ENCODE peak calls at places on chromosomes 6 and 20, in five cellular contexts. V is tibial nerve, X is heart left ventricle, M is breast epithelium, W is transverse colon. Y is an unnamed sample.

GRCh38 chr6:164124986-164125385 is 710.5 kb downstream of the QKI start:
- DNase-seq in V (no peak), X (no peak), M (no peak), W (no peak), Y (no peak)

GRCh38 chr6:32816746-32817204 is at the start of gene HLA-DOB:
- DNase-seq in V (peak; percentile 16), X (no peak), M (no peak), W (no peak), Y (no peak)

GRCh38 chr6:123830110-123830509 is 26.4 kb downstream of the NKAIN2 start:
- DNase-seq in V (no peak), X (no peak), M (no peak), W (no peak), Y (no peak)

GRCh38 chr6:111184827-111185567 is 97.7 kb downstream of the SLC16A10 start:
- DNase-seq in V (no peak), X (no peak), M (no peak), W (no peak), Y (no peak)

GRCh38 chr20:36805396-36805795 is 31.8 kb upstream of the DSN1 start:
- DNase-seq in V (no peak), X (no peak), M (no peak), W (no peak), Y (no peak)

GRCh38 chr6:119978274-119978889 is 628.8 kb upstream of the MAN1A1 start:
- DNase-seq in V (peak; percentile 22), X (no peak), M (no peak), W (no peak), Y (no peak)

GRCh38 chr6:137471951-137472350 is 22.2 kb downstream of the OLIG3 start:
- DNase-seq in V (no peak), X (no peak), M (no peak), W (no peak), Y (no peak)

GRCh38 chr20:8330785-8331699 is 199.0 kb downstream of the PLCB1 start:
- DNase-seq in V (no peak), X (no peak), M (no peak), W (no peak), Y (no peak)

GRCh38 chr6:160128879-160129516 is 7.4 kb downstream of the SLC22A1 start:
- DNase-seq in V (no peak), X (no peak), M (no peak), W (no peak), Y (no peak)

GRCh38 chr6:132669690-132670291 is 10.8 kb upstream of the TAAR1 start:
- DNase-seq in V (no peak), X (no peak), M (no peak), W (no peak), Y (peak; percentile 36)

GRCh38 chr20:55354700-55355099 is 650.6 kb downstream of the CBLN4 start:
- DNase-seq in V (no peak), X (no peak), M (no peak), W (no peak), Y (no peak)

GRCh38 chr6:170085475-170086401 is 205.1 kb downstream of the DLL1 start:
- DNase-seq in V (no peak), X (no peak), M (no peak), W (peak; percentile 37), Y (no peak)

GRCh38 chr20:53950031-53950430 is 120.4 kb downstream of the BCAS1 start:
- DNase-seq in V (no peak), X (no peak), M (no peak), W (no peak), Y (no peak)

GRCh38 chr6:109790131-109790530 is 99.0 kb downstream of the FIG4 start:
- DNase-seq in V (no peak), X (no peak), M (no peak), W (no peak), Y (no peak)

GRCh38 chr6:108562503-108562993 is 1.8 kb downstream of the FOXO3 start:
- DNase-seq in V (peak; percentile 85), X (peak; percentile 73), M (no peak), W (peak; percentile 65), Y (no peak)

GRCh38 chr6:104606361-104606760 is 253.4 kb downstream of the HACE1 start:
- DNase-seq in V (no peak), X (no peak), M (no peak), W (peak; percentile 8), Y (no peak)

GRCh38 chr6:128513878-128514277 is 6.5 kb downstream of the PTPRK start:
- DNase-seq in V (no peak), X (no peak), M (no peak), W (no peak), Y (no peak)
- H3K4me1 ChIP-seq in V (no peaks in the 10 kb centered on the region), X (peaks cover 30% of the 10 kb centered on the region), M (no peaks in the 10 kb centered on the region), W (peaks cover 17% of the 10 kb centered on the region), Y (peaks cover 3% of the 10 kb centered on the region)

DNA sequence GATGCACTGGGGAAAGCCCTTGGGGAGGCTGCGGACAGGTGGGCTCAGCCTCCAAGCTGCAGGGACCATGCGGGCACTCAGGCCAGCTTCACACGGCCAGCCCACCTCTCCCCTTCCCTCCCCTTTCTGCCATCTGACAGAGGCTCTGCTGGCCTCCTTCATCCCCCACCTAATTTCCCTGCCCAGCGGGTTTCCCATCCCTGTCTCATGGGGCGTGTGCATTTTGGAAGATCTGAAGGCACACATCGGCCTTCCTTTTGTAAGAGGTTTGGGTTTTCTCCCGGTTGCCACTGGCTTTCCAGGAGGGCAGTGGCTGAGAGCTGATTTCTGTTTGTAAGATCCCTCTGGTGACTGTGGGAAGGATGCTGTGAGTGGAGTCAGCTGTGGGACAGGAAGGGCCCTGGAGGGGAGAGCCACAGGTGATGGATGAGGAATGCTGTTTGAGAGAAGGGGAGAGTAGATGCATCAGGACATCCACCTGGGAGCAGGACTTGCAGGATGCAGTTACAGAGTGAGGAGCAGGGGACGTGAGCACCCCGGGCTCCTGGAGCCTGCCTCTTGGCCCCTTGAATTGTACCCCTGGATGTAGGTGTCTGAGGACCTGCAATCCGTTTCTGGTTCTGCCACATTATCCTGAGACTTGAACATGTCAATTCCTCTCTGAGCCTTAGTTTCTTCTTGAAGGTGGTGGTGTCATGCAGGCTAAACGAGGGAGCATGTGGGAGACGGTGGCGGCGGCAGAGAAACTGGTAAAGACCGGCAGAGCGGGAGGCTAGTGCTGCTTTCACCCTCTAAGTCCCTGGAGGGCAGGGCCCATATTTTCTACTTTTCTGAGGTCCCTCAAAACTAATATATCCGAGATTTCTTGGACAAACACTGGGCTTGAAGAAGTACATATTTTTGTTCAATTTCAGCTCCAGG is 5.9 kb upstream of the TUBB1 start:
- DNase-seq in V (no peak), X (no peak), M (no peak), W (no peak), Y (no peak)
- H3K4me1 ChIP-seq in V (no peaks in the 10 kb centered on the region), X (peaks cover 11% of the 10 kb centered on the region), M (peaks cover 5% of the 10 kb centered on the region), W (no peaks in the 10 kb centered on the region), Y (peaks cover 24% of the 10 kb centered on the region)

GRCh38 chr20:62671765-62672164 is 29.5 kb downstream of the SLCO4A1 start:
- DNase-seq in V (no peak), X (no peak), M (no peak), W (no peak), Y (no peak)
- H3K4me1 ChIP-seq in V (no peaks in the 10 kb centered on the region), X (peaks cover 12% of the 10 kb centered on the region), M (no peaks in the 10 kb centered on the region), W (peaks cover 8% of the 10 kb centered on the region), Y (no peaks in the 10 kb centered on the region)

GRCh38 chr20:20491110-20491783 is 123.3 kb downstream of the INSM1 start:
- DNase-seq in V (no peak), X (no peak), M (no peak), W (no peak), Y (no peak)

GRCh38 chr20:20495719-20496474 is 128.0 kb downstream of the INSM1 start:
- DNase-seq in V (no peak), X (no peak), M (no peak), W (no peak), Y (no peak)

GRCh38 chr20:20492521-20493334 is 124.8 kb downstream of the INSM1 start:
- DNase-seq in V (no peak), X (no peak), M (no peak), W (no peak), Y (no peak)

GRCh38 chr20:20491784-20492145 is 123.9 kb downstream of the INSM1 start:
- DNase-seq in V (no peak), X (no peak), M (no peak), W (no peak), Y (no peak)

DNA sequence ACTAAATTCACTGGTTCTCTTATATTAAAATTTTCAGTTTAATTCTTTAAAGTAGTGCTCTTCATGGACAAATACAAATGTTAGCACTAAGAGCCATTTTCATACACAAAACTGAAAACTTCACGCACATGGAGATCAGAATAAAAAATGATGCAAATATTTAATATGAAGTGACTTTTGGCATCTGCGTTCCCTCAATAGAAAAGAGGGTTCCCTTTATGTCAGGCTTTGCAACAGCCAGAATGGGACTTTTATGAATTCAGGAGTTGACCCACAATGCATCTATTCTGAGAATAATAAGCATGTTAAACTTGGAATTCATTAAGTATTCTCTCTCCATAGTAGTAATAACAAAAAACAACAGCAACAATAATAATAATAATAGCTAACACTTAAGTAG is 125.8 kb downstream of the INSM1 start:
- DNase-seq in V (no peak), X (no peak), M (no peak), W (no peak), Y (no peak)
- H3K4me1 ChIP-seq in V (no peaks in the 10 kb centered on the region), X (no peaks in the 10 kb centered on the region), M (no peaks in the 10 kb centered on the region), W (no peaks in the 10 kb centered on the region), Y (no peaks in the 10 kb centered on the region)

DNA sequence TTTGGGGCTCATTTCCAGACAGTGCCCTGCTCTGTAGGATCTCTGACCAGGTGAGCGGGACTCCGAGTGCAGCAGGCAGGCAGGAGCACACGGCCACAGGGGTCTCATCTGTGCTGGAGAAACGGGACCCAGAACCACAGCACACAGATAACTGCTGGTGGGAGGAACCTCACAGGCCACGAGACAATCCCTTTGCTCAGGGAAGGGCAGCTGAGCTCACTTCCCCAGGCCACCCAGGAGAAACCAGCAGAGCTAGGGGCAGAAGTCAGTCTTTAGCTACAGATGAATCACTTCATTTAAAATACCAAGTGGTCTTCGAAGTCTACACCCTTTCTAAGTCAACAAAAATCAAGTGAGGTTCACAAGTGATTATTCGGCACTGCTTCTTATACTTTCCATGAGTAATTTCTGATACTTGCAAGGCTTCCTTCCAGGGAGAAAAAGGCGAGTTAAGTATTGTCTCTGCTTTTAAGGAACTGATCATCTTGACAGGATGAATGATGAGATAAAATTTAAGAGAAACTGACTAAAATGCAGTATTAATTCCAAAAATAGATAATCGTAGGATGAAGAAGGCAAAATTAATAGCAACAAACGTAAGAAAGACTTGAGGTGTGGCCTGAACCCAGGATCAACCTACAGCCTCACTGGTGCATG is 233.5 kb downstream of the TTLL2 start:
- DNase-seq in V (no peak), X (no peak), M (no peak), W (no peak), Y (no peak)
- H3K4me1 ChIP-seq in V (no peaks in the 10 kb centered on the region), X (no peaks in the 10 kb centered on the region), M (no peaks in the 10 kb centered on the region), W (no peaks in the 10 kb centered on the region), Y (no peaks in the 10 kb centered on the region)

GRCh38 chr6:39211183-39211582 is 18.1 kb downstream of the KCNK5 start:
- DNase-seq in V (no peak), X (no peak), M (no peak), W (no peak), Y (no peak)
- H3K4me1 ChIP-seq in V (no peaks in the 10 kb centered on the region), X (no peaks in the 10 kb centered on the region), M (no peaks in the 10 kb centered on the region), W (peaks cover 13% of the 10 kb centered on the region), Y (no peaks in the 10 kb centered on the region)